ENCODE peak calls at places on chromosomes 6 and 20, in nine cellular contexts. D is GM04504; W is nucleus accumbens; Z is stimulated activated CD4-positive, alpha-beta T cell treated with anti-CD3 and anti-CD28 coated beads, Interleukin-15, amount 100 ng/mL, for 24 hours; R is renal cortical epithelial cell; E is activated T-cell treated with anti-CD3 and anti-CD28 coated beads for 1 hour; M is lower lobe of right lung; X is mucosa of gallbladder; Q is C1 segment of cervical spinal cord. K is an unnamed sample.

GRCh38 chr6:150876598-150876997 is 11.1 kb downstream of the MTHFD1L start:
- DNase-seq in D (no peak), W (peak; percentile 11), Z (no peak), R (no peak), E (no peak), M (no peak), X (peak; percentile 41), Q (peak; percentile 63), K (no peak)

GRCh38 chr6:90314516-90314915 is 17.9 kb upstream of the BACH2 start:
- DNase-seq in D (no peak), W (no peak), Z (no peak), R (no peak), E (no peak), M (no peak), X (no peak), Q (no peak), K (no peak)

GRCh38 chr20:9878096-9878495 is 39.2 kb upstream of the PAK5 start:
- DNase-seq in D (no peak), W (no peak), Z (no peak), R (no peak), E (no peak), M (no peak), X (no peak), Q (no peak), K (no peak)

GRCh38 chr6:159730277-159730676 is 3.0 kb downstream of the WTAP start:
- DNase-seq in D (no peak), W (no peak), Z (no peak), R (no peak), E (no peak), M (no peak), X (no peak), Q (no peak), K (no peak)

GRCh38 chr6:27332692-27333641 is 20.9 kb upstream of the POM121L2 start:
- DNase-seq in D (no peak), W (peak; percentile 13), Z (peak; percentile 64), R (peak; percentile 46), E (peak; percentile 23), M (no peak), X (no peak), Q (peak; percentile 20), K (no peak)

GRCh38 chr6:88290432-88290831 is 124.3 kb upstream of the CNR1 start:
- DNase-seq in D (no peak), W (no peak), Z (no peak), R (no peak), E (no peak), M (no peak), X (no peak), Q (no peak), K (no peak)

GRCh38 chr6:139256087-139256486 is 35.7 kb downstream of the TXLNB start:
- DNase-seq in D (peak; percentile 65), W (no peak), Z (no peak), R (no peak), E (no peak), M (no peak), X (peak; percentile 37), Q (no peak), K (no peak)

GRCh38 chr20:1718604-1719384 is 61.2 kb upstream of the SIRPG start:
- DNase-seq in D (peak; percentile 98), W (no peak), Z (no peak), R (peak; percentile 37), E (no peak), M (no peak), X (peak; percentile 9), Q (no peak), K (no peak)

GRCh38 chr6:41599015-41599835 is 39.0 kb upstream of the MDFI start:
- DNase-seq in D (no peak), W (no peak), Z (no peak), R (no peak), E (no peak), M (peak; percentile 35), X (no peak), Q (no peak), K (no peak)

GRCh38 chr20:57627972-57628650 is 7.9 kb upstream of the ZBP1 start:
- DNase-seq in D (peak; percentile 18), W (no peak), Z (peak; percentile 55), R (peak; percentile 7), E (peak; percentile 55), M (no peak), X (peak; percentile 35), Q (no peak), K (peak; percentile 27)

GRCh38 chr6:108961985-108962384 is 113.8 kb downstream of the ARMC2 start:
- DNase-seq in D (peak; percentile 32), W (no peak), Z (no peak), R (no peak), E (no peak), M (no peak), X (no peak), Q (no peak), K (no peak)